ENCODE peak calls at places on chromosomes 7 and 10, in five cellular contexts. B, G, S, H and Z are unnamed samples.

GRCh38 chr7:90345548-90346319 is 782 bp upstream of the GTPBP10 start:
- DNase-seq in B (no peak), G (peak; percentile 55), H (no peak), S (no peak), Z (no peak)

GRCh38 chr7:14024406-14024805 is 34.9 kb upstream of the ETV1 start:
- DNase-seq in B (no peak), G (no peak), H (no peak), S (no peak), Z (no peak)

GRCh38 chr7:129188372-129188891 is at the start of gene SMO:
- DNase-seq in H (peak; percentile 55), G (peak; percentile 42), S (no peak), B (peak; percentile 51), Z (no peak)

GRCh38 chr10:100104300-100104699 is 22.6 kb upstream of the CPN1 start:
- DNase-seq in S (no peak), B (no peak), H (no peak), G (no peak), Z (no peak)

GRCh38 chr7:57867884-57868701 is 418.1 kb downstream of the ZNF716 start:
- DNase-seq in H (peak; percentile 21), S (no peak), G (no peak), B (no peak), Z (no peak)

GRCh38 chr10:66762218-66762729 is 163.6 kb upstream of the LRRTM3 start:
- DNase-seq in G (no peak), S (no peak), H (no peak), B (no peak), Z (no peak)

GRCh38 chr10:59090804-59091203 is 85.6 kb upstream of the PHYHIPL start:
- DNase-seq in B (no peak), H (no peak), G (no peak), S (no peak), Z (no peak)

GRCh38 chr10:26931223-26931622 is 70.5 kb upstream of the ABI1 start:
- DNase-seq in H (no peak), B (no peak), G (no peak), S (no peak), Z (no peak)

GRCh38 chr7:2510909-2511768 is 8.4 kb upstream of the LFNG start:
- DNase-seq in G (no peak), H (peak; percentile 51), S (no peak), B (no peak), Z (no peak)

GRCh38 chr10:105793071-105793470 is 1152.0 kb downstream of the SORCS3 start:
- DNase-seq in S (no peak), G (no peak), H (no peak), B (no peak), Z (no peak)

GRCh38 chr7:140176271-140176701 is 497 bp downstream of the KDM7A start:
- DNase-seq in H (peak; percentile 25), B (no peak), S (no peak), G (no peak), Z (no peak)

GRCh38 chr7:1368150-1368681 is 91.1 kb downstream of the MICALL2 start:
- DNase-seq in H (no peak), B (no peak), S (no peak), G (no peak), Z (no peak)

GRCh38 chr7:2775376-2775775 is 68.7 kb downstream of the GNA12 start:
- DNase-seq in H (no peak), B (no peak), S (no peak), G (no peak), Z (no peak)

GRCh38 chr7:112450807-112451661 is 774 bp downstream of the IFRD1 start:
- DNase-seq in G (peak; percentile 98), B (peak; percentile 97), S (peak; percentile 85), H (peak; percentile 94), Z (peak; percentile 91)

GRCh38 chr10:124701881-124702656 is 42.1 kb downstream of the FAM53B start:
- DNase-seq in G (peak; percentile 74), B (peak; percentile 76), H (peak; percentile 52), S (no peak), Z (no peak)

GRCh38 chr7:116258734-116259133 is 48.4 kb downstream of the TES start:
- DNase-seq in H (no peak), G (peak; percentile 85), B (peak; percentile 33), S (no peak), Z (no peak)

GRCh38 chr7:84603545-84603944 is 409.0 kb upstream of the SEMA3A start:
- DNase-seq in B (no peak), S (no peak), H (no peak), G (no peak), Z (no peak)

GRCh38 chr10:80465839-80466590 is 11.9 kb downstream of the TSPAN14 start:
- DNase-seq in G (no peak), H (no peak), B (no peak), S (no peak), Z (no peak)

GRCh38 chr7:13099197-13099795 is 411.9 kb downstream of the ARL4A start:
- DNase-seq in S (no peak), H (no peak), G (no peak), B (no peak), Z (no peak)

GRCh38 chr7:39062811-39063210 is 85.1 kb downstream of the POU6F2 start:
- DNase-seq in H (no peak), G (no peak), B (no peak), S (no peak), Z (no peak)

GRCh38 chr10:5945561-5946418 is 31.6 kb downstream of the IL15RA start:
- DNase-seq in H (peak; percentile 74), B (peak; percentile 86), G (peak; percentile 97), S (no peak), Z (peak; percentile 93)

GRCh38 chr10:75959209-75959608 is 527.8 kb downstream of the LRMDA start:
- DNase-seq in B (no peak), S (no peak), G (peak; percentile 84), H (no peak), Z (peak; percentile 37)

GRCh38 chr7:93837245-93837644 is 53.3 kb downstream of the TFPI2 start:
- DNase-seq in S (no peak), G (no peak), B (no peak), H (no peak), Z (no peak)

GRCh38 chr7:45390180-45390579 is 184.0 kb upstream of the ADCY1 start:
- DNase-seq in H (no peak), B (no peak), G (no peak), S (no peak), Z (no peak)

GRCh38 chr10:112374724-112375541 is 1.0 kb downstream of the ACSL5 start:
- DNase-seq in H (no peak), G (no peak), S (no peak), B (no peak), Z (no peak)

GRCh38 chr10:129380279-129380678 is 86.8 kb upstream of the MGMT start:
- DNase-seq in H (no peak), G (no peak), S (no peak), B (no peak), Z (no peak)

GRCh38 chr7:134613623-134614347 is 32.9 kb upstream of the BPGM start:
- DNase-seq in B (no peak), G (peak; percentile 97), S (no peak), H (no peak), Z (peak; percentile 91)

GRCh38 chr10:111732116-111732785 is 451.3 kb downstream of the GPAM start:
- DNase-seq in B (no peak), S (no peak), H (no peak), G (no peak), Z (no peak)

GRCh38 chr10:11541296-11541695 is 70.2 kb downstream of the USP6NL start:
- DNase-seq in G (no peak), S (no peak), B (no peak), H (no peak), Z (no peak)

GRCh38 chr7:131830681-131831080 is 274.3 kb upstream of the PODXL start:
- DNase-seq in H (no peak), B (no peak), G (no peak), S (no peak), Z (no peak)

GRCh38 chr10:69803809-69804208 is 2.1 kb downstream of the COL13A1 start:
- DNase-seq in S (no peak), H (no peak), B (no peak), G (peak; percentile 18), Z (no peak)
- H3K4me3 ChIP-seq in S (no peak overlapping the region), H (peak overlapping the region; percentile 86), B (no peak overlapping the region), G (peak overlapping the region; percentile 89), Z (peak overlapping the region; percentile 76)

GRCh38 chr7:6639032-6639431 is 1.9 kb downstream of the ZNF316 start:
- DNase-seq in S (no peak), H (no peak), G (no peak), B (no peak), Z (no peak)

GRCh38 chr7:6639627-6640026 is 2.5 kb downstream of the ZNF316 start:
- DNase-seq in B (no peak), G (no peak), S (no peak), H (no peak), Z (no peak)

GRCh38 chr7:6640246-6640721 is 3.2 kb downstream of the ZNF316 start:
- DNase-seq in S (no peak), G (peak; percentile 23), B (peak; percentile 61), H (no peak), Z (no peak)

GRCh38 chr7:6636741-6637543 is at the start of gene ZNF316:
- DNase-seq in B (peak; percentile 51), G (peak; percentile 41), H (peak; percentile 69), S (no peak), Z (no peak)

DNA sequence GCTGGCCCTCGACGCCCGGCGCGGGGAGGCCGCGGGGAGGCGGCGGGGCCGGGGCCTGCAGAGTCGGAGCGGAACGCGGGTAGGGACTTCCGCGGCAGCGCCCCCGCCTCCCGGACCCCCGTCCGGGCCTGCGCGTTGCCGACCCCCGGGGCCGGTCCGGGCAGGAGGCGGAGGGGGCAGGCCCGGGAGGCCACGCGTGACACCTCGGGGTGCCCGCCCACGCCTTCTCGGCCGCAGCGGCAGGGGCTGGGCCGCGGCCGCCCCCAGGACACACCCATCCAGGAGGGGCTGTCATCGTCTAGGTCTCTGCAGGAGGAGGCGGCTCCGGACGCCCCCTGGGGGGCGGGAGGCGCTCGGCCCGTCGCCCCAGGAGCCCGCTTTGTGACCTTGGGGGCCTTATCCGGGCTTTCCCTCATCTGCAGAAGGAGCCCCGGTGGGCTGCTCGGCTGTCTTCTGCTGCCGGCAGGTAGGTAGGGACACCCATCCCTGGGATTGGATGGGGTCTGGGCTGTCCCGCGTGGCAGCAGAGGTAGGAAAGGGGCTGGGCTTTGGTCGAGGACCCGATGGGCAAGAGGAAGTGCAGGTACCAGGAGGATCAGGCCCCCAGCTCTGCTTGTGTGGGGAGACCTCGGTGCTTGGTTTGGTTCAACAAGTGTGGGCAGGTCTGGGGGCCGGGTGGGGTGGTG is 569 bp downstream of the ZNF316 start:
- DNase-seq in B (no peak), H (no peak), S (no peak), G (no peak), Z (no peak)
- TF ChIP-seq CTCF in B (no peak), H (peak; percentile 18), S (peak; percentile 16), G (peak; percentile 15), Z (peak; percentile 43)

DNA sequence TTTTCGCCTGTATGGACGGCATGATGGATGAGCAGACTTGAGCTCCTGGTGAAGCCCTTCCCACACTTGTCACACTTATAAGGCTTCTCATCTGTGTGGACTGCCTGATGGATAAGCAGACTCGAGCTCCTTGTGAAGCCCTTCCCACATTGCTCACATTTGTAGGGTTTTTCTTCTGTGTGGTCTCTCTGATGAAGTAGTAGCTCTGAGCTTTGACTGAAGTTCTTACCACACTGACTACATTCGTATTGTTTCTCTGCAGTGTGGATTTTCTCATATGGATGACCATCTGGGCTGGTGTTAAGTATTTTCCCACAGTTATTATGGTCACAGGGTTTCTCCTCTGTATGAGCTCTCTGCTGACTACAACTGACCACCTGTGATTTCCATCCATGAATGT is 17.2 kb downstream of the ZNF239 start:
- DNase-seq in S (no peak), G (no peak), B (no peak), H (no peak), Z (no peak)
- H3K9me3 ChIP-seq in S (peaks cover 43% of the 10 kb centered on the region), G (peaks cover 3% of the 10 kb centered on the region), B (peaks cover 11% of the 10 kb centered on the region), H (no peaks in the 10 kb centered on the region), Z (peaks cover 18% of the 10 kb centered on the region)

GRCh38 chr7:99420213-99420612 is 11.4 kb downstream of the BUD31 start:
- DNase-seq in B (no peak), H (no peak), G (no peak), S (no peak), Z (no peak)
- H3K4me3 ChIP-seq in B (no peak overlapping the region), H (no peak overlapping the region), G (no peak overlapping the region), S (no peak overlapping the region), Z (no peak overlapping the region)